ENCODE peak calls at places on chromosome 17, in nine cellular contexts. E is Karpas-422; V is heart right ventricle; L is breast epithelium; Y is CD8-positive, alpha-beta memory T cell; G is body of pancreas; W is cardiac muscle cell; B is RWPE1; S is AG04450. I is an unnamed sample.

GRCh38 chr17:29257756-29258155 is 11.1 kb downstream of the CRYBA1 start:
- DNase-seq in E (no peak), V (no peak), L (no peak), Y (no peak), G (no peak), W (no peak), B (no peak), S (no peak), I (no peak)

GRCh38 chr17:13736915-13737314 is 135.2 kb upstream of the HS3ST3A1 start:
- DNase-seq in E (no peak), V (no peak), L (no peak), Y (no peak), G (no peak), W (no peak), B (no peak), S (peak), I (no peak)

GRCh38 chr17:9473716-9474115 is 101.9 kb downstream of the STX8 start:
- DNase-seq in E (no peak), V (no peak), L (no peak), Y (no peak), G (no peak), W (no peak), B (peak), S (no peak), I (no peak)

GRCh38 chr17:31378638-31379037 is 12.8 kb upstream of the RAB11FIP4 start:
- DNase-seq in E (no peak), V (no peak), L (no peak), Y (no peak), G (no peak), W (no peak), B (no peak), S (no peak), I (no peak)

GRCh38 chr17:71071837-71072236 is 902.5 kb downstream of the KCNJ2 start:
- DNase-seq in E (no peak), V (no peak), L (no peak), Y (no peak), G (no peak), W (no peak), B (peak), S (peak), I (no peak)

GRCh38 chr17:2396568-2397246 is 4.2 kb downstream of the MNT start:
- DNase-seq in E (peak), V (peak), L (peak), Y (peak), G (peak), W (peak), B (peak), S (peak), I (peak)

GRCh38 chr17:70405492-70406220 is 236.3 kb downstream of the KCNJ2 start:
- DNase-seq in E (no peak), V (no peak), L (no peak), Y (no peak), G (no peak), W (no peak), B (peak), S (peak), I (no peak)

GRCh38 chr17:31581022-31581483 is 189.6 kb downstream of the RAB11FIP4 start:
- DNase-seq in E (no peak), V (peak), L (peak), Y (no peak), G (peak), W (no peak), B (peak), S (no peak), I (peak)

GRCh38 chr17:82613283-82614094 is 34.8 kb downstream of the WDR45B start:
- DNase-seq in E (no peak), V (peak), L (no peak), Y (no peak), G (no peak), W (peak), B (no peak), S (no peak), I (no peak)

GRCh38 chr17:70169707-70170597 is 620 bp downstream of the KCNJ2 start:
- DNase-seq in E (no peak), V (no peak), L (no peak), Y (no peak), G (no peak), W (peak), B (no peak), S (no peak), I (no peak)

GRCh38 chr17:49913226-49914095 is 55.5 kb upstream of the DLX4 start:
- DNase-seq in E (no peak), V (no peak), L (no peak), Y (no peak), G (no peak), W (no peak), B (no peak), S (no peak), I (no peak)

GRCh38 chr17:2140683-2141082 is 85.8 kb downstream of the HIC1 start:
- DNase-seq in E (no peak), V (no peak), L (no peak), Y (no peak), G (no peak), W (no peak), B (no peak), S (no peak), I (no peak)

GRCh38 chr17:65953316-65954147 is 238.4 kb downstream of the CEP112 start:
- DNase-seq in E (no peak), V (no peak), L (no peak), Y (no peak), G (no peak), W (peak), B (no peak), S (no peak), I (no peak)

GRCh38 chr17:67244621-67245072 is 349 bp downstream of the HELZ start:
- DNase-seq in E (no peak), V (no peak), L (no peak), Y (no peak), G (peak), W (no peak), B (no peak), S (no peak), I (no peak)

GRCh38 chr17:1186214-1186820 is 6.5 kb upstream of the ABR start:
- DNase-seq in E (no peak), V (no peak), L (no peak), Y (no peak), G (no peak), W (no peak), B (peak), S (no peak), I (peak)

GRCh38 chr17:10046786-10047609 is 141.9 kb upstream of the RCVRN start:
- DNase-seq in E (peak), V (no peak), L (no peak), Y (no peak), G (no peak), W (no peak), B (no peak), S (no peak), I (no peak)

GRCh38 chr17:82230627-82231311 is 1.9 kb downstream of the SLC16A3 start:
- DNase-seq in E (no peak), V (peak), L (no peak), Y (peak), G (peak), W (peak), B (no peak), S (no peak), I (peak)

GRCh38 chr17:63433746-63434591 is 12.1 kb downstream of the CYB561 start:
- DNase-seq in E (peak), V (peak), L (no peak), Y (no peak), G (peak), W (no peak), B (peak), S (peak), I (peak)

GRCh38 chr17:27944546-27945332 is 51.6 kb upstream of the LYRM9 start:
- DNase-seq in E (no peak), V (no peak), L (no peak), Y (no peak), G (no peak), W (no peak), B (no peak), S (no peak), I (no peak)

GRCh38 chr17:2967515-2967914 is 95.9 kb downstream of the OR1D5 start:
- DNase-seq in E (no peak), V (no peak), L (no peak), Y (no peak), G (no peak), W (no peak), B (no peak), S (no peak), I (no peak)

GRCh38 chr17:74452841-74453661 is 13.4 kb upstream of the CD300A start:
- DNase-seq in E (no peak), V (no peak), L (no peak), Y (no peak), G (peak), W (no peak), B (no peak), S (no peak), I (no peak)

GRCh38 chr17:65072577-65073178 is 16.1 kb upstream of the GNA13 start:
- DNase-seq in E (no peak), V (no peak), L (no peak), Y (no peak), G (no peak), W (peak), B (no peak), S (no peak), I (no peak)

GRCh38 chr17:75614006-75614405 is 19.2 kb upstream of the SMIM5 start:
- DNase-seq in E (peak), V (no peak), L (no peak), Y (no peak), G (no peak), W (no peak), B (no peak), S (no peak), I (no peak)

GRCh38 chr17:64420143-64420670 is 28.7 kb upstream of the MILR1 start:
- DNase-seq in E (peak), V (no peak), L (no peak), Y (peak), G (peak), W (peak), B (peak), S (peak), I (no peak)

GRCh38 chr17:3675886-3676285 is 7.3 kb downstream of the EMC6 start:
- DNase-seq in E (no peak), V (no peak), L (no peak), Y (no peak), G (no peak), W (no peak), B (no peak), S (no peak), I (no peak)

GRCh38 chr17:19654901-19655300 is 6.3 kb downstream of the ALDH3A2 start:
- DNase-seq in E (no peak), V (no peak), L (no peak), Y (no peak), G (no peak), W (no peak), B (no peak), S (no peak), I (no peak)

GRCh38 chr17:19654342-19654886 is 5.9 kb downstream of the ALDH3A2 start:
- DNase-seq in E (no peak), V (no peak), L (no peak), Y (no peak), G (no peak), W (no peak), B (no peak), S (no peak), I (no peak)

GRCh38 chr17:19657182-19657581 is 8.6 kb downstream of the ALDH3A2 start:
- DNase-seq in E (no peak), V (no peak), L (no peak), Y (no peak), G (no peak), W (no peak), B (no peak), S (no peak), I (no peak)

GRCh38 chr17:19659366-19660177 is 11.0 kb downstream of the ALDH3A2 start:
- DNase-seq in E (no peak), V (no peak), L (no peak), Y (no peak), G (peak), W (no peak), B (no peak), S (no peak), I (no peak)

GRCh38 chr17:19656336-19656735 is 7.8 kb downstream of the ALDH3A2 start:
- DNase-seq in E (no peak), V (no peak), L (no peak), Y (no peak), G (no peak), W (no peak), B (no peak), S (no peak), I (no peak)
- H3K27ac ChIP-seq in E (no peak), V (no peak), L (peak), Y (no peak), G (no peak), W (no peak), B (no peak), S (no peak), I (no peak)

GRCh38 chr17:15954222-15954621 is 9.3 kb downstream of the ADORA2B start:
- DNase-seq in E (no peak), V (no peak), L (no peak), Y (no peak), G (no peak), W (no peak), B (peak), S (peak), I (no peak)

GRCh38 chr17:15955793-15956541 is 11.0 kb downstream of the ADORA2B start:
- DNase-seq in E (no peak), V (no peak), L (no peak), Y (no peak), G (no peak), W (no peak), B (no peak), S (no peak), I (no peak)

GRCh38 chr17:15958484-15958854 is 13.5 kb downstream of the ADORA2B start:
- DNase-seq in E (no peak), V (no peak), L (no peak), Y (no peak), G (no peak), W (no peak), B (no peak), S (no peak), I (no peak)

GRCh38 chr17:15957608-15958307 is 12.8 kb downstream of the ADORA2B start:
- DNase-seq in E (no peak), V (no peak), L (no peak), Y (no peak), G (peak), W (no peak), B (no peak), S (no peak), I (no peak)

GRCh38 chr17:15957206-15957605 is 12.3 kb downstream of the ADORA2B start:
- DNase-seq in E (no peak), V (no peak), L (no peak), Y (no peak), G (no peak), W (no peak), B (no peak), S (no peak), I (no peak)
- H3K27ac ChIP-seq in E (no peak), V (no peak), L (no peak), Y (no peak), G (no peak), W (no peak), B (peak), S (no peak), I (no peak)

DNA sequence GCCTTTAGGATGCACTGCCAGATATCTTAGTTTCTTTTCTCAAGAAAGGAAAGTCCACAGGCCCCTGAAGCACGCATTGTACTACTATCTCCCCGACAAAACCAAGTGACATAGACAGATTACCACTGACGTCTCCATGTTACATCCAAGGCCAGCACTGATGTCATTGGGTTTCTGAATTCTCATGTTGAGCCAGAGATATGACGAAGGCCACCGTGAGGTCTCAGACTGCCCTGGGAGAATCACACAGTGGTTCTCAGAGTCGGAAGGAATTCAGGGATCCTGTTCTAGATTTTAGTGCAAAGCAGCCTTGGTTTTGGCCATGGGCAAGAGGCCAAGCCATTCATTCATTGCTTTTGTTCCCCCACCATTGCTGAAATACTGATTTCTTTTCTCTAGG is 222.1 kb downstream of the MSI2 start:
- DNase-seq in E (no peak), V (no peak), L (no peak), Y (no peak), G (no peak), W (no peak), B (no peak), S (no peak), I (no peak)
- H3K27ac ChIP-seq in E (peak), V (peak), L (no peak), Y (no peak), G (no peak), W (no peak), B (no peak), S (no peak), I (no peak)

DNA sequence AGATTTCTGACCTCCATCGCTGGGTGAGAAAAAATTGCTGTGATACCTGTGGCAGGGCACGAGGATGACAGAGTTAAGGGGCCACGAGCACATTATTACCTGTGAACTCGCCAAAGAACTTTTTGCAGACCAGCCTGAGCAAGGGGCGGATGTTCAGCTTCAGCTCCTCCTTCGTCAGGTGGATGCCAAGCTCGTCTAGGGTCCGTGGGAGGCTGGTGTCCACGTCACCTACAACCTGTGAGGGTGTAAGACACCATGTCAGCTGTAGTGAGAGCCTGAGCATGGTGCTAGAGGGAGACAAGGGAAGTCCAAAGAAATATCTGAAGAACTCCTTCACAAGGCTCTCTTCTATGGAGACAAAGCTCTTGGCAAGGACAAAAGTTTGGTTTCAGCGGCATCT is 17.1 kb downstream of the HIGD1B start:
- DNase-seq in E (no peak), V (no peak), L (no peak), Y (no peak), G (no peak), W (no peak), B (no peak), S (no peak), I (no peak)
- H3K27ac ChIP-seq in E (no peak), V (no peak), L (no peak), Y (no peak), G (no peak), W (no peak), B (no peak), S (no peak), I (no peak)

DNA sequence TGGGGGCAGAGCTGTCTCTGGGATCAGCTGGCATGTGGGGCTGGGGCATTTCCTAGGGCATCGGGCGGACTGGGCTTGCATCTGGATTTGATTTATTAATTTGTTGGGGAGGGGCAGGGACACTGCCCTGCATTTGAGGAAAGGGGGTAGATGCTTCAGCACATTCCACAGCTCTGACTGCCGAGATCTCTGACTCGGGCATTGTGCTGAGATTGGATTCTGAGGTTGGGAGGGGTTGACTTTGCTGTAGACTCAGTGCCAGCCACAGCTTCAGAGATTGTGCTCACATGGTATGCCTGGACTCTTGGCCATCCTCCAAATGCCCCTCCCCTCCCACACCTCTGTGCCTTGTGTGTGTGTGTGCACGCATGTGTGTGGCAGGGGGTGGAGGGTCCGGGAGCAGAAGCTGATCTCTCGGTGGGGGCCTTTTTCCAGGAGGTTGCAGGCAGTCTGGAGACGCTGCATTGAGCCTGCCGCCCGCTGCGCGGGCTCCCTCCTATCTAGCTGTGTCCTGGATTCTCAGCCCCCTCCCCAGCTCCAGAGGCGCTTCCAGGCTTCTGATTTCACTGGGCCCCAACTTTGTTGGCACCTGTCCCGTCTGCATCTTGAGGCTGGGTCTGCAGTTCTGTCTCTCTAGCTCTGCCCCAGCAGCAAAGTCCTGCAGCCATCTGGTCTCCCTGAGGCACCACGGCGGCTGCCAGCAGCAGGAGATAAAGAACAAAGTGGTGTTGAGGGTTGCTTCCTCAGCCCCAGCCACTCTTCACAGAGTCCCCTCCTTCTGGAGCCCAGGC is 14.9 kb downstream of the IGFBP4 start:
- DNase-seq in E (no peak), V (peak), L (no peak), Y (no peak), G (no peak), W (peak), B (no peak), S (peak), I (no peak)
- H3K27ac ChIP-seq in E (no peak), V (no peak), L (peak), Y (no peak), G (peak), W (peak), B (peak), S (peak), I (no peak)

GRCh38 chr17:58693208-58693607 is 806 bp downstream of the RAD51C start:
- DNase-seq in E (no peak), V (no peak), L (no peak), Y (no peak), G (no peak), W (no peak), B (no peak), S (no peak), I (no peak)
- H3K27ac ChIP-seq in E (peak), V (peak), L (peak), Y (peak), G (peak), W (no peak), B (peak), S (no peak), I (peak)

GRCh38 chr17:4942760-4943508 is 2.9 kb downstream of the RNF167 start:
- DNase-seq in E (no peak), V (no peak), L (no peak), Y (no peak), G (no peak), W (no peak), B (no peak), S (no peak), I (no peak)

GRCh38 chr17:4945176-4945943 is 3.0 kb downstream of the PFN1 start:
- DNase-seq in E (peak), V (peak), L (peak), Y (peak), G (peak), W (no peak), B (peak), S (peak), I (peak)

GRCh38 chr17:4944554-4945175 is 3.7 kb downstream of the PFN1 start:
- DNase-seq in E (peak), V (no peak), L (no peak), Y (no peak), G (no peak), W (no peak), B (no peak), S (no peak), I (no peak)

GRCh38 chr17:4945944-4946280 is 2.4 kb downstream of the PFN1 start:
- DNase-seq in E (no peak), V (no peak), L (no peak), Y (no peak), G (no peak), W (no peak), B (peak), S (no peak), I (no peak)

DNA sequence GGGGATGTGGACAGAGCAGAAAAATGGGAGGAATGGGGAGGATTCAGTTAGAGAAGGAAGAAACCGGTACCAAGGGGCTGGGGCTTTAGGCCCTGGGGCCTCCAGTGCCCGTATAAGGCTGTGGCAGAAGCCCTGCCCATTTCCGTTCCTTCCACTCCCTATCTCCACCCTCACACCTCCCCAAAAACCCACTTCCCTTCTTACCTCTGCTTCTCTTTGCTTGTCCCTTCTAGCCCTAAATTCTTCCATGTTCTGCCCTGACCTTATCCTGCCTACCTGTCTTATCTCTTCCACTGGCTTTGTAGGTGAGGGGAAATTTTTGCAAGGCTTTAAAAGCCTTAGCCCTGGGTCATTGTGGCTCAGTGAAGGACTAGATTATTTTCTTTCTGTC is 4.1 kb downstream of the RNF167 start:
- DNase-seq in E (peak), V (no peak), L (no peak), Y (peak), G (no peak), W (no peak), B (no peak), S (no peak), I (no peak)
- H3K27ac ChIP-seq in E (peak), V (peak), L (peak), Y (peak), G (peak), W (peak), B (peak), S (peak), I (peak)